ENCODE peak calls at places on chromosomes 3 and 15, in eight cellular contexts. One of them, this sample, is unnamed.
A peak's percentile ranks its signal among the peaks of the same experiment; 100 is the strongest.

GRCh38 chr3:185151959-185152432 is 864 bp downstream of the C3orf70 start:
- DNase-seq in pancreas: no peak
- DNase-seq in spleen: no peak
- DNase-seq in vagina: no peak
- DNase-seq in psoas muscle: no peak
- DNase-seq in lower lobe of right lung: no peak
- DNase-seq in upper lobe of right lung: no peak
- DNase-seq in CD8-positive, alpha-beta T cell: no peak
- DNase-seq in this sample: no peak

GRCh38 chr15:28115871-28116270 is 16.8 kb upstream of the OCA2 start:
- DNase-seq in pancreas: no peak
- DNase-seq in spleen: no peak
- DNase-seq in vagina: no peak
- DNase-seq in psoas muscle: no peak
- DNase-seq in lower lobe of right lung: no peak
- DNase-seq in upper lobe of right lung: peak; percentile 39
- DNase-seq in CD8-positive, alpha-beta T cell: no peak
- DNase-seq in this sample: no peak

GRCh38 chr3:177945999-177946398 is 590.2 kb upstream of the KCNMB2 start:
- DNase-seq in pancreas: no peak
- DNase-seq in spleen: no peak
- DNase-seq in vagina: no peak
- DNase-seq in psoas muscle: no peak
- DNase-seq in lower lobe of right lung: no peak
- DNase-seq in upper lobe of right lung: no peak
- DNase-seq in CD8-positive, alpha-beta T cell: no peak
- DNase-seq in this sample: no peak

GRCh38 chr15:42009474-42009873 is 11.4 kb downstream of the PLA2G4E start:
- DNase-seq in pancreas: no peak
- DNase-seq in spleen: no peak
- DNase-seq in vagina: no peak
- DNase-seq in psoas muscle: no peak
- DNase-seq in lower lobe of right lung: no peak
- DNase-seq in upper lobe of right lung: no peak
- DNase-seq in CD8-positive, alpha-beta T cell: no peak
- DNase-seq in this sample: no peak

GRCh38 chr3:41974223-41974622 is 12.3 kb upstream of the ULK4 start:
- DNase-seq in pancreas: no peak
- DNase-seq in spleen: no peak
- DNase-seq in vagina: no peak
- DNase-seq in psoas muscle: no peak
- DNase-seq in lower lobe of right lung: no peak
- DNase-seq in upper lobe of right lung: no peak
- DNase-seq in CD8-positive, alpha-beta T cell: no peak
- DNase-seq in this sample: no peak

GRCh38 chr3:16462679-16463078 is 50.8 kb downstream of the RFTN1 start:
- DNase-seq in pancreas: no peak
- DNase-seq in spleen: no peak
- DNase-seq in vagina: no peak
- DNase-seq in psoas muscle: no peak
- DNase-seq in lower lobe of right lung: no peak
- DNase-seq in upper lobe of right lung: no peak
- DNase-seq in CD8-positive, alpha-beta T cell: no peak
- DNase-seq in this sample: no peak

GRCh38 chr15:39118510-39118909 is 462.4 kb upstream of the THBS1 start:
- DNase-seq in pancreas: no peak
- DNase-seq in spleen: no peak
- DNase-seq in vagina: no peak
- DNase-seq in psoas muscle: no peak
- DNase-seq in lower lobe of right lung: no peak
- DNase-seq in upper lobe of right lung: no peak
- DNase-seq in CD8-positive, alpha-beta T cell: no peak
- DNase-seq in this sample: no peak

GRCh38 chr3:10278501-10278900 is 14.2 kb downstream of the GHRL start:
- DNase-seq in pancreas: no peak
- DNase-seq in spleen: no peak
- DNase-seq in vagina: no peak
- DNase-seq in psoas muscle: no peak
- DNase-seq in lower lobe of right lung: no peak
- DNase-seq in upper lobe of right lung: peak; percentile 7
- DNase-seq in CD8-positive, alpha-beta T cell: no peak
- DNase-seq in this sample: no peak

GRCh38 chr3:154247806-154248480 is 76.3 kb downstream of the DHX36 start:
- DNase-seq in pancreas: no peak
- DNase-seq in spleen: no peak
- DNase-seq in vagina: no peak
- DNase-seq in psoas muscle: no peak
- DNase-seq in lower lobe of right lung: no peak
- DNase-seq in upper lobe of right lung: no peak
- DNase-seq in CD8-positive, alpha-beta T cell: no peak
- DNase-seq in this sample: no peak

GRCh38 chr3:57967590-57967989 is 40.6 kb upstream of the FLNB start:
- DNase-seq in pancreas: no peak
- DNase-seq in spleen: no peak
- DNase-seq in vagina: no peak
- DNase-seq in psoas muscle: no peak
- DNase-seq in lower lobe of right lung: no peak
- DNase-seq in upper lobe of right lung: no peak
- DNase-seq in CD8-positive, alpha-beta T cell: no peak
- DNase-seq in this sample: no peak

GRCh38 chr3:64209866-64210609 is 15.2 kb downstream of the PRICKLE2 start:
- DNase-seq in pancreas: peak; percentile 56
- DNase-seq in spleen: no peak
- DNase-seq in vagina: no peak
- DNase-seq in psoas muscle: peak; percentile 80
- DNase-seq in lower lobe of right lung: peak; percentile 61
- DNase-seq in upper lobe of right lung: peak; percentile 67
- DNase-seq in CD8-positive, alpha-beta T cell: no peak
- DNase-seq in this sample: peak; percentile 40

GRCh38 chr3:172289583-172289982 is 158.7 kb downstream of the GHSR start:
- DNase-seq in pancreas: no peak
- DNase-seq in spleen: peak; percentile 78
- DNase-seq in vagina: no peak
- DNase-seq in psoas muscle: no peak
- DNase-seq in lower lobe of right lung: no peak
- DNase-seq in upper lobe of right lung: no peak
- DNase-seq in CD8-positive, alpha-beta T cell: no peak
- DNase-seq in this sample: peak; percentile 6

GRCh38 chr3:191236635-191237034 is 37.6 kb downstream of the OSTN start:
- DNase-seq in pancreas: no peak
- DNase-seq in spleen: no peak
- DNase-seq in vagina: no peak
- DNase-seq in psoas muscle: no peak
- DNase-seq in lower lobe of right lung: no peak
- DNase-seq in upper lobe of right lung: no peak
- DNase-seq in CD8-positive, alpha-beta T cell: no peak
- DNase-seq in this sample: no peak

GRCh38 chr15:51853987-51854386 is 24.5 kb downstream of the TMOD3 start:
- DNase-seq in pancreas: no peak
- DNase-seq in spleen: no peak
- DNase-seq in vagina: no peak
- DNase-seq in psoas muscle: no peak
- DNase-seq in lower lobe of right lung: no peak
- DNase-seq in upper lobe of right lung: no peak
- DNase-seq in CD8-positive, alpha-beta T cell: no peak
- DNase-seq in this sample: no peak

GRCh38 chr15:36886135-36887011 is 214.0 kb downstream of the MEIS2 start:
- DNase-seq in pancreas: no peak
- DNase-seq in spleen: no peak
- DNase-seq in vagina: no peak
- DNase-seq in psoas muscle: no peak
- DNase-seq in lower lobe of right lung: no peak
- DNase-seq in upper lobe of right lung: no peak
- DNase-seq in CD8-positive, alpha-beta T cell: no peak
- DNase-seq in this sample: no peak

GRCh38 chr3:194135806-194136518 is at the start of gene HES1:
- DNase-seq in pancreas: peak; percentile 96
- DNase-seq in spleen: peak; percentile 90
- DNase-seq in vagina: peak; percentile 98
- DNase-seq in psoas muscle: peak; percentile 93
- DNase-seq in lower lobe of right lung: peak; percentile 95
- DNase-seq in upper lobe of right lung: peak; percentile 95
- DNase-seq in CD8-positive, alpha-beta T cell: no peak
- DNase-seq in this sample: peak; percentile 93

GRCh38 chr3:42535981-42536784 is 33.7 kb downstream of the VIPR1 start:
- DNase-seq in pancreas: no peak
- DNase-seq in spleen: peak; percentile 69
- DNase-seq in vagina: no peak
- DNase-seq in psoas muscle: no peak
- DNase-seq in lower lobe of right lung: no peak
- DNase-seq in upper lobe of right lung: no peak
- DNase-seq in CD8-positive, alpha-beta T cell: peak; percentile 51
- DNase-seq in this sample: peak; percentile 40

DNA sequence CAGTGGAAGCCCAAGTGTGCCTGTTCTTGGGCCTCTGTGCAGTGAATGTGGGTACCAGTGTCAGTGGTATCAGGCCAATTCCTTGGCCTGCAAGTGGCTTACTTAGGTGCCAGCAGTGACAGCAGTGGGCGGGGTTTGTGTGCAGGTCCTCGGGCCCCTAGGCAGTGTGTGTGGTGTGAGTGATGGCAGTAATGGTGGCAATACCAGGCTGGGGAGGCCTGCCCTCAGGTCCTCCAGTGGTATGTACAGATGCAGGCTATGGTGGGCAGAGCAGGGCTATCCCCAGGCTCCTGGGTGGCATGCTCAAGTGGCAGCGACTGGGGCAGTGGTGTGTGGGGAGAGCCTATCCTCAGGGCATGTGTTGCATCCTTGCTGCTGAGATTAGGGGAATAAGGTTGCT is 379.7 kb downstream of the SQOR start:
- DNase-seq in pancreas: peak; percentile 26
- DNase-seq in spleen: no peak
- DNase-seq in vagina: no peak
- DNase-seq in psoas muscle: no peak
- DNase-seq in lower lobe of right lung: no peak
- DNase-seq in upper lobe of right lung: no peak
- DNase-seq in CD8-positive, alpha-beta T cell: no peak
- DNase-seq in this sample: peak; percentile 13
- H3K9me3 ChIP-seq in pancreas: no peaks in the 10 kb centered on the region
- H3K9me3 ChIP-seq in spleen: peaks cover 67% of the 10 kb centered on the region
- H3K9me3 ChIP-seq in vagina: no peaks in the 10 kb centered on the region
- H3K9me3 ChIP-seq in psoas muscle: peaks cover 12% of the 10 kb centered on the region
- H3K9me3 ChIP-seq in lower lobe of right lung: peaks cover 23% of the 10 kb centered on the region
- H3K9me3 ChIP-seq in upper lobe of right lung: peaks cover 6% of the 10 kb centered on the region
- H3K9me3 ChIP-seq in CD8-positive, alpha-beta T cell: no peaks in the 10 kb centered on the region
- H3K9me3 ChIP-seq in this sample: peaks cover 22% of the 10 kb centered on the region

DNA sequence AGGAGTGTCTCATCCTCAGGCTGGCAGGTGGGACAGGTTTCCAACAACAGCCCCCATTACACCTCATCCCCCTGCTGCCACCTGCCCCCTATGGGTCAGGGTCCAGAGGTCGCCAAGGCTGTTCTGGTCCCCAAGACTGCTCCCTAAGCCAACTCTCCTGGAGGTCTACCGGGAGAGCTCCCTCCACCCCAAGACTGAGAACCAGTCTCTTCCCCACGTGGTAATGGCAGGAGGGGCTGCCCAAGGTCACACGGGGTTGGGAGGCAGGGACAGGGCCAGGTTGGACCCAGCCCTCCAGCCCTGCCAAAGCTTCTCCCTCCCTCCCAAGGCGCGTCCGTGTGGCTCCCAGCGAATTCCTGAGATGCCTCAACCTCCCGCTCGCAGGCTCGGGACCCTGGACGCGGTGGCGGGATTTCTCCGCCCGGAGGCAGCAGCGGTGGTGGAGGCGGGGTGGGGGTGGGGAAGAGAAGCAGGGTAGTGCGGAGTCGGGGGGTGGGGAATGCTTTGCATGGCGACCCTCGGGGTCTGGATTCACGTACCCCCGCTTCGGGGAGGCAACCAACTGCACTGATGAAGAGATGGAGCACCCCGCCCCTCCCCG is 80.1 kb downstream of the IQSEC1 start:
- DNase-seq in pancreas: peak; percentile 81
- DNase-seq in spleen: peak; percentile 84
- DNase-seq in vagina: no peak
- DNase-seq in psoas muscle: no peak
- DNase-seq in lower lobe of right lung: no peak
- DNase-seq in upper lobe of right lung: no peak
- DNase-seq in CD8-positive, alpha-beta T cell: no peak
- DNase-seq in this sample: peak; percentile 83
- TF ChIP-seq CTCF in pancreas: no peak
- TF ChIP-seq CTCF in spleen: no peak
- TF ChIP-seq CTCF in vagina: no peak
- TF ChIP-seq CTCF in psoas muscle: no peak
- TF ChIP-seq CTCF in lower lobe of right lung: no peak
- TF ChIP-seq CTCF in upper lobe of right lung: peak; percentile 5
- TF ChIP-seq CTCF in CD8-positive, alpha-beta T cell: no peak
- TF ChIP-seq CTCF in this sample: no peak

GRCh38 chr3:149646181-149646766 is 11.6 kb downstream of the WWTR1 start:
- DNase-seq in pancreas: no peak
- DNase-seq in spleen: no peak
- DNase-seq in vagina: no peak
- DNase-seq in psoas muscle: no peak
- DNase-seq in lower lobe of right lung: no peak
- DNase-seq in upper lobe of right lung: no peak
- DNase-seq in CD8-positive, alpha-beta T cell: no peak
- DNase-seq in this sample: no peak
- H3K36me3 ChIP-seq in pancreas: no peaks in the 10 kb centered on the region
- H3K36me3 ChIP-seq in spleen: no peaks in the 10 kb centered on the region
- H3K36me3 ChIP-seq in vagina: no peaks in the 10 kb centered on the region
- H3K36me3 ChIP-seq in psoas muscle: peaks cover 39% of the 10 kb centered on the region
- H3K36me3 ChIP-seq in lower lobe of right lung: peaks cover 7% of the 10 kb centered on the region
- H3K36me3 ChIP-seq in upper lobe of right lung: no peaks in the 10 kb centered on the region
- H3K36me3 ChIP-seq in CD8-positive, alpha-beta T cell: no peaks in the 10 kb centered on the region
- H3K36me3 ChIP-seq in this sample: peaks cover 3% of the 10 kb centered on the region

DNA sequence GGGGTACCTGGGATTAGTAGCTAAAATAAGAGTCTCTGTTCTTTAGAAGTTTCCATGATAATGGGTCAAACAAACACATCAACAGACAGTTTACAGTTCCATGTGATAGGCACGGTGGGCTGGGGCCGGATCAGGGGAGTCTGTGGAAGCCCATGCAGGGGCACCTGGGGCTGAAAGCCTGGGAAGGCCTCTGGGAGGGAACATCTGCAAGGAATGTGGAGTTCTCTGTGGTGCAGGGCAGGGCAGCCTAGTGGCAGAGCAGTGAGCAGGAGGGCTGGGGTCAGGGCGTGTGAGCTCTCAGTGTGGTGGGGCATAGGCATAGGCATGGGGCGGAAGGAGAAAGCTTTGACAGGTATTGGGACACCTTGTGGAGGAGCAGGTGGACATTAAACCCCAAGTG is 207.7 kb upstream of the TRIM42 start:
- DNase-seq in pancreas: no peak
- DNase-seq in spleen: no peak
- DNase-seq in vagina: no peak
- DNase-seq in psoas muscle: no peak
- DNase-seq in lower lobe of right lung: no peak
- DNase-seq in upper lobe of right lung: no peak
- DNase-seq in CD8-positive, alpha-beta T cell: no peak
- DNase-seq in this sample: no peak
- H3K9me3 ChIP-seq in pancreas: no peaks in the 10 kb centered on the region
- H3K9me3 ChIP-seq in spleen: no peaks in the 10 kb centered on the region
- H3K9me3 ChIP-seq in vagina: no peaks in the 10 kb centered on the region
- H3K9me3 ChIP-seq in psoas muscle: no peaks in the 10 kb centered on the region
- H3K9me3 ChIP-seq in lower lobe of right lung: no peaks in the 10 kb centered on the region
- H3K9me3 ChIP-seq in upper lobe of right lung: no peaks in the 10 kb centered on the region
- H3K9me3 ChIP-seq in CD8-positive, alpha-beta T cell: no peaks in the 10 kb centered on the region
- H3K9me3 ChIP-seq in this sample: no peaks in the 10 kb centered on the region

DNA sequence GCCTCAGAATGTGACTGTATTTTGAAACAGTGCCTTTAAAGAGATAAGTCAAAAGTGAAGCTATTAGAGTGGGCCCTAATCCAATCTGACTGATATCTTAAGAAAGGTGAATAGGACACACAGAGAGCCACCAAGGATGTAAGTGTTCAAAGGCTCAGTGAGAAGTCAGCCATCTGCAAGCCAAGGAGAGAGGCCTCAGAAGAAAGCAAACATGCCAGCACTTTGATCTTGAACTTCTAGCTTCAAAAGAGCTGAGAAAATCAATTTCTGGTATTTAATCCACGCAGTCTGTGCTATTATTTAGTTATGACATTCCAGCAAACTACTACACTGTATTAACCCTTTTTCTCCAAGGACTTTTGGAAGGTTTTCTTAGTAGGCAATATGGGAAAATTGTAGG is 95.7 kb downstream of the LRRC3B start:
- DNase-seq in pancreas: no peak
- DNase-seq in spleen: no peak
- DNase-seq in vagina: no peak
- DNase-seq in psoas muscle: no peak
- DNase-seq in lower lobe of right lung: no peak
- DNase-seq in upper lobe of right lung: no peak
- DNase-seq in CD8-positive, alpha-beta T cell: no peak
- DNase-seq in this sample: no peak
- TF ChIP-seq CTCF in pancreas: no peak
- TF ChIP-seq CTCF in spleen: no peak
- TF ChIP-seq CTCF in vagina: no peak
- TF ChIP-seq CTCF in psoas muscle: no peak
- TF ChIP-seq CTCF in lower lobe of right lung: no peak
- TF ChIP-seq CTCF in upper lobe of right lung: no peak
- TF ChIP-seq CTCF in CD8-positive, alpha-beta T cell: no peak
- TF ChIP-seq CTCF in this sample: no peak

This sample was measured in upper lobe of left lung.